ENCODE peak calls at places on chromosome 12, in eight cellular contexts. N is pancreas; M is fibroblast of mammary gland; P is Kasumi-1; V is heart left ventricle; E is activated T-helper 1 cell treated with anti-CD3 and anti-CD28 coated beads, Interleukin-2, amount 50 U/mL, for 16 hours; W is H9; L is IMR-90. X is an unnamed sample.

GRCh38 chr12:1533602-1534304 is 60.6 kb downstream of the FBXL14 start:
- DNase-seq in N (no peak), M (peak; percentile 44), P (peak; percentile 30), V (no peak), E (no peak), W (peak; percentile 25), L (peak; percentile 43), X (no peak)

GRCh38 chr12:20549115-20549719 is 145.9 kb upstream of the SLCO1C1 start:
- DNase-seq in N (no peak), M (peak; percentile 56), P (peak; percentile 44), V (peak; percentile 29), E (no peak), W (no peak), L (peak; percentile 56), X (peak; percentile 42)

GRCh38 chr12:989751-990278 is 1.2 kb upstream of the ERC1 start:
- DNase-seq in N (no peak), M (peak; percentile 92), P (peak; percentile 33), V (peak; percentile 59), E (no peak), W (no peak), L (peak; percentile 81), X (peak; percentile 78)

GRCh38 chr12:93361159-93361919 is 16.4 kb upstream of the NUDT4 start:
- DNase-seq in N (no peak), M (peak; percentile 20), P (no peak), V (peak; percentile 78), E (no peak), W (no peak), L (peak; percentile 39), X (no peak)

GRCh38 chr12:46754550-46754949 is 71.2 kb downstream of the SLC38A4 start:
- DNase-seq in N (no peak), M (no peak), P (no peak), V (no peak), E (no peak), W (no peak), L (no peak), X (no peak)

GRCh38 chr12:53757095-53757770 is 5.5 kb upstream of the CISTR start:
- DNase-seq in N (peak; percentile 94), M (peak; percentile 75), P (peak; percentile 72), V (peak; percentile 79), E (peak; percentile 73), W (peak; percentile 98), L (peak; percentile 55), X (peak; percentile 64)

GRCh38 chr12:103742349-103742784 is 98.7 kb downstream of the NT5DC3 start:
- DNase-seq in N (no peak), M (no peak), P (no peak), V (no peak), E (no peak), W (no peak), L (no peak), X (no peak)

GRCh38 chr12:121712462-121713256 is at the start of gene TMEM120B:
- DNase-seq in N (peak; percentile 96), M (peak; percentile 56), P (peak; percentile 56), V (peak; percentile 88), E (peak; percentile 67), W (peak; percentile 86), L (peak; percentile 71), X (peak; percentile 29)

GRCh38 chr12:119308743-119309456 is 25.6 kb upstream of the CCDC60 start:
- DNase-seq in N (no peak), M (no peak), P (no peak), V (peak; percentile 29), E (no peak), W (peak; percentile 48), L (no peak), X (peak; percentile 26)

GRCh38 chr12:45674583-45674982 is 54.9 kb upstream of the ARID2 start:
- DNase-seq in N (no peak), M (peak; percentile 79), P (no peak), V (peak; percentile 66), E (no peak), W (no peak), L (peak; percentile 94), X (no peak)

GRCh38 chr12:119176267-119177055 is 2.3 kb upstream of the HSPB8 start:
- DNase-seq in N (peak; percentile 67), M (peak; percentile 94), P (no peak), V (peak; percentile 97), E (no peak), W (peak; percentile 64), L (peak; percentile 95), X (no peak)

GRCh38 chr12:132071001-132071810 is 72.9 kb downstream of the DDX51 start:
- DNase-seq in N (no peak), M (no peak), P (no peak), V (no peak), E (no peak), W (no peak), L (no peak), X (no peak)

GRCh38 chr12:131222271-131223139 is 268.8 kb downstream of the ADGRD1 start:
- DNase-seq in N (no peak), M (no peak), P (peak; percentile 95), V (no peak), E (no peak), W (peak; percentile 50), L (no peak), X (peak; percentile 97)

GRCh38 chr12:90090929-90091651 is 382.5 kb upstream of the ATP2B1 start:
- DNase-seq in N (no peak), M (peak; percentile 99), P (no peak), V (peak; percentile 38), E (no peak), W (no peak), L (peak; percentile 94), X (peak; percentile 50)

GRCh38 chr12:107990325-107990724 is 138.8 kb upstream of the WSCD2 start:
- DNase-seq in N (no peak), M (peak; percentile 22), P (peak; percentile 49), V (peak; percentile 23), E (no peak), W (peak; percentile 80), L (no peak), X (no peak)

GRCh38 chr12:21675096-21675495 is 17.5 kb upstream of the LDHB start:
- DNase-seq in N (no peak), M (no peak), P (no peak), V (no peak), E (no peak), W (no peak), L (no peak), X (peak; percentile 16)

GRCh38 chr12:123963829-123964228 is 8.8 kb downstream of the CCDC92 start:
- DNase-seq in N (no peak), M (no peak), P (no peak), V (no peak), E (no peak), W (no peak), L (no peak), X (no peak)

GRCh38 chr12:3213171-3213570 is 136.0 kb downstream of the TSPAN9 start:
- DNase-seq in N (no peak), M (no peak), P (no peak), V (peak; percentile 79), E (no peak), W (no peak), L (no peak), X (no peak)

GRCh38 chr12:55736780-55737580 is 5.9 kb upstream of the GDF11 start:
- DNase-seq in N (peak; percentile 86), M (peak; percentile 77), P (peak; percentile 84), V (peak; percentile 71), E (peak; percentile 34), W (peak; percentile 98), L (peak; percentile 66), X (peak; percentile 68)

GRCh38 chr12:81337891-81338290 is 260.0 kb downstream of the ACSS3 start:
- DNase-seq in N (no peak), M (peak; percentile 7), P (no peak), V (no peak), E (no peak), W (no peak), L (no peak), X (no peak)

X was measured in foreskin melanocyte.